ENCODE peak calls at places on chromosomes 12 and 14, in six cellular contexts. X is A549, K is GM12878, J is HepG2, S is upper lobe of left lung, F is K562. L is an unnamed sample.

GRCh38 chr14:75489480-75489837 is 32.8 kb upstream of the BATF start:
- ATAC-seq in K (peak), X (peak), F (peak), J (no peak), S (no peak), L (no peak)

GRCh38 chr12:28802706-28803438 is 346.2 kb upstream of the FAR2 start:
- ATAC-seq in S (peak), F (no peak), X (no peak), J (no peak), K (no peak), L (peak)

GRCh38 chr12:16573652-16574077 is 32.3 kb downstream of the LMO3 start:
- ATAC-seq in S (peak), K (no peak), J (peak), F (no peak), X (no peak), L (peak)

GRCh38 chr14:103078420-103078749 is 5.6 kb upstream of the LBHD2 start:
- ATAC-seq in K (peak), S (peak), F (peak), X (peak), J (peak), L (no peak)

GRCh38 chr12:5333096-5333495 is 98.8 kb upstream of the NTF3 start:
- ATAC-seq in F (no peak), X (no peak), J (no peak), K (no peak), S (no peak), L (no peak)

GRCh38 chr12:101777978-101778377 is 38.7 kb upstream of the SYCP3 start:
- ATAC-seq in X (no peak), K (no peak), J (no peak), S (no peak), F (no peak), L (no peak)

GRCh38 chr12:12121022-12121421 is 50.3 kb downstream of the BCL2L14 start:
- ATAC-seq in X (peak), F (no peak), J (no peak), K (no peak), S (no peak), L (no peak)

GRCh38 chr12:78697817-78698415 is 166.7 kb upstream of the SYT1 start:
- ATAC-seq in S (no peak), K (no peak), X (peak), J (no peak), F (no peak), L (no peak)

GRCh38 chr12:126752021-126752420 is 1514.9 kb upstream of the TMEM132C start:
- ATAC-seq in S (no peak), J (no peak), F (no peak), X (no peak), K (no peak), L (no peak)

GRCh38 chr12:51482808-51483532 is 58.3 kb downstream of the SLC4A8 start:
- ATAC-seq in S (no peak), F (no peak), J (no peak), K (peak), X (no peak), L (no peak)

DNA sequence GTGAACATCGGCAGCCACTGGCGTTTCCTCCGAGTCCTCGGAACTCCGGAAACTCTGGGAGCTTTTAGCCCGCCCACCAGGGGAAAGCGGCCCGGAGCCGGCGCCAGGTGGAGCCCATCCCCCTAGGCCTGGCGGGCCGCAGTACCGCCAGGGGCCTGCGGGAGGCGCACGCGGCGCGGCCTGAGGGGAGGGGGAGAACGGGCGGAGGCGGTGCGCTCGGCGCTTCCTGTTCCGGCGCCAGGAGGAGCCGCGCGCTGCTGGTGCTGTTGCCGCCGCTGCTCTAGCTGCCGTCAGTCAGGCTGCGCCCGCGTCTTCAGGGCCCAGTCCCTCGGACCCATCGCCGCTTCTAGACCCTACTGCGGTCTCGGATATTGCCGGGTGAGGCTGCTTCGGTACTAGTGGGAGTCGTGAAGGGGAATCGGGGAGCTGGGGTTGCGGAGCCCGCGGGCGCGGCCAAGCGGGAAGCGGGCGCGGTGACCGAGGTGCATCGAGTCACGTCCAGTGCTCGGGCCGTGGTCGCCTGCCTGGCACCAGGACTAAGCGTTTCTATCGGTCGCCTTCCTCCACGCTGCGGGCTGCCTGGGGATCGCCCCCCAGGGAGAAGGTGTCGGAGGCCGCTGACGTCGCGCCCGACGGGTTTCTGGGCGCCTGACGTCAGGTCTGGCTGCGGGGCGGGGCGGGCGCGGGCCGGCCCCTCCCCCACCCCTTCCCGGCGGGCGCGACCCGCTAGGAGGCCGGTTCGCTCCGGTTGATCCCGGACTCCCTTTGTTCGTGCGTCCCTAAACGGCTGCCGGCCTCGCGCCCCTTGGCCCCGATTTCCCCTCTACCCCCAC is at the start of gene MAPK1IP1L:
- ATAC-seq in K (peak), X (peak), F (peak), J (peak), S (peak), L (peak)
- TF ChIP-seq EP300 in K (peak), X (peak), F (peak), J (peak), S (peak), L (peak)

GRCh38 chr12:10214877-10215267 is 2.2 kb downstream of the GABARAPL1 start:
- ATAC-seq in X (no peak), F (no peak), S (no peak), J (no peak), K (no peak), L (no peak)
- H3K27ac ChIP-seq in X (no peak), F (peak), S (peak), J (no peak), K (no peak), L (peak)

GRCh38 chr14:82861321-82861720 is 1327.7 kb upstream of the SEL1L start:
- ATAC-seq in K (no peak), J (no peak), X (no peak), F (no peak), S (no peak), L (no peak)
- TF ChIP-seq EP300 in K (no peak), J (no peak), X (no peak), F (no peak), S (no peak), L (no peak)

GRCh38 chr14:99240512-99241313 is 31.3 kb downstream of the BCL11B start:
- ATAC-seq in F (no peak), J (no peak), X (no peak), K (no peak), S (no peak), L (no peak)
- H3K27ac ChIP-seq in F (no peak), J (no peak), X (no peak), K (no peak), S (no peak), L (no peak)

DNA sequence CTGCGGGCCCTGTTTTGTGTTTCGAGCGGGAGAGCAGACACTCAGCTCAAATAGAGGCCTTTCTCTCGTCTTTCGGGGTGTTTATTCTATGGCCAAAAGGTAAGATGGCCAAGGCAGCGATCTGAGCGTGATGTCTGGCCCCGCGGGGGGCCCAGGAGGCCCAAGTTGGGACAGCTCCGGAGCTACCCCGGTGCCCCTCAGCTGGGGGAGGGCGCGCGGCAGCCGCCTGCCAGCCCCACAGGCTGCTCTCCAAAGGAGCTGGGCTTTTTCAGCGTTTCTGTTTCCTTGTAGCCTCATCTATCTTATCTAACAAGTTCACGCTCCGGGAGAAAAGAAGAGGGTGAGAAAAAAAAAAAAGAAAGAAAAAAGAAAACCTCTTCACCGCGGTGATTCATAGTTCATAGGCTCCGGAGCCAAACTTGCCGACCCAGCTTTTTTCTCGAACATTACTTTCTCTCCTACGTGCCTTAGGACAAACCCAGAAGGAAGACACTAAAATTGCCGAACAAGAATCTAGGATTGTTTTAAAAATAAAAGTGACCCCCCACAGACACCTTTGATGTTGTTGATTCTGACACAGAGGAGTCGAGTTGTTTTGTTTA is 7.4 kb upstream of the FOXG1 start:
- ATAC-seq in X (no peak), S (no peak), J (no peak), K (no peak), F (no peak), L (no peak)
- TF ChIP-seq EP300 in X (no peak), S (no peak), J (no peak), K (no peak), F (no peak), L (no peak)

GRCh38 chr14:22484638-22485037 is 104.4 kb downstream of the DAD1 start:
- ATAC-seq in X (no peak), K (no peak), J (no peak), S (peak), F (no peak), L (no peak)
- H3K27ac ChIP-seq in X (no peak), K (peak), J (no peak), S (no peak), F (no peak), L (no peak)

GRCh38 chr12:57051011-57051410 is 1.1 kb upstream of the MYO1A start:
- ATAC-seq in F (no peak), J (no peak), K (no peak), X (no peak), S (no peak), L (no peak)
- TF ChIP-seq EP300 in F (no peak), J (no peak), K (no peak), X (no peak), S (no peak), L (no peak)

L was measured in gastroesophageal sphincter.